ENCODE peak calls at places on chromosomes 4 and X, in ten cellular contexts. X is transverse colon, W is A549, B is tibial nerve, J is ovary, C is GM12878, I is suprapubic skin, Q is SK-N-SH, O is HepG2, F is K562. M is an unnamed sample.

GRCh38 chrX:53481093-53481492 is 46.9 kb upstream of the HSD17B10 start:
- DNase-seq in J (no peak), W (peak), I (no peak), B (no peak), Q (no peak), F (peak), O (no peak), C (no peak), X (peak), M (no peak)

GRCh38 chrX:115344885-115345653 is 55.6 kb downstream of the LUZP4 start:
- DNase-seq in X (peak), B (peak), W (peak), F (no peak), O (peak), Q (peak), I (peak), J (peak), C (no peak), M (peak)

GRCh38 chrX:47380268-47380667 is 9.9 kb downstream of the ZNF157 start:
- DNase-seq in Q (no peak), W (no peak), J (no peak), X (peak), B (no peak), I (no peak), O (peak), C (peak), F (no peak), M (no peak)

GRCh38 chr4:152894673-152895072 is 41.5 kb upstream of the FHDC1 start:
- DNase-seq in O (no peak), F (no peak), X (no peak), J (no peak), B (no peak), W (no peak), I (no peak), C (no peak), Q (no peak), M (no peak)

GRCh38 chr4:64334964-64335363 is 74.3 kb downstream of the TECRL start:
- DNase-seq in W (no peak), I (no peak), X (no peak), Q (no peak), B (no peak), F (no peak), J (no peak), O (no peak), C (no peak), M (no peak)

GRCh38 chr4:8070751-8071718 is 87.6 kb downstream of the ABLIM2 start:
- DNase-seq in Q (peak), O (no peak), C (no peak), I (no peak), B (no peak), F (no peak), X (no peak), W (no peak), J (no peak), M (no peak)

GRCh38 chr4:184143770-184144564 is 73.7 kb downstream of the ENPP6 start:
- DNase-seq in I (no peak), B (no peak), Q (no peak), X (no peak), J (no peak), W (no peak), F (no peak), C (no peak), O (no peak), M (no peak)

GRCh38 chr4:158778065-158778711 is 9.4 kb downstream of the FNIP2 start:
- DNase-seq in C (peak), F (no peak), B (no peak), J (no peak), I (no peak), X (no peak), O (no peak), W (no peak), Q (no peak), M (no peak)

GRCh38 chrX:115330498-115331138 is 41.1 kb downstream of the LUZP4 start:
- DNase-seq in I (no peak), W (peak), B (no peak), F (peak), J (peak), Q (peak), C (peak), X (peak), O (peak), M (peak)

GRCh38 chr4:124753941-124754581 is 41.5 kb upstream of the ANKRD50 start:
- DNase-seq in C (no peak), I (no peak), F (no peak), X (no peak), J (no peak), W (no peak), O (peak), Q (no peak), B (no peak), M (no peak)

GRCh38 chrX:97563531-97564133 is 679.9 kb downstream of the RPA4 start:
- DNase-seq in O (peak), X (peak), C (peak), W (no peak), F (no peak), I (no peak), Q (no peak), B (no peak), J (peak), M (peak)

GRCh38 chrX:13647709-13648212 is 5.2 kb upstream of the TCEANC start:
- DNase-seq in F (peak), X (peak), O (peak), W (no peak), C (no peak), I (peak), J (peak), Q (no peak), B (peak), M (peak)

GRCh38 chr4:115233600-115233999 is 120.2 kb upstream of the NDST4 start:
- DNase-seq in W (no peak), J (no peak), F (no peak), O (no peak), C (no peak), I (no peak), B (no peak), X (no peak), Q (no peak), M (no peak)

GRCh38 chr4:145279122-145279960 is 99.0 kb upstream of the OTUD4 start:
- DNase-seq in I (no peak), C (no peak), Q (peak), J (no peak), F (no peak), W (no peak), X (no peak), O (no peak), B (no peak), M (no peak)

GRCh38 chr4:44563496-44563895 is 87.9 kb downstream of the YIPF7 start:
- DNase-seq in B (no peak), W (no peak), J (no peak), C (no peak), F (no peak), I (no peak), O (no peak), Q (no peak), X (no peak), M (no peak)

GRCh38 chr4:27463816-27464215 is 603.2 kb downstream of the STIM2 start:
- DNase-seq in J (no peak), Q (no peak), X (no peak), I (no peak), C (no peak), O (no peak), F (no peak), W (no peak), B (no peak), M (no peak)

GRCh38 chr4:123401466-123402175 is 5.0 kb downstream of the SPRY1 start:
- DNase-seq in J (no peak), O (no peak), I (no peak), C (no peak), X (no peak), Q (no peak), F (no peak), W (no peak), B (no peak), M (no peak)

GRCh38 chrX:13689519-13690211 is 737 bp downstream of the RAB9A start:
- DNase-seq in C (no peak), F (no peak), I (no peak), O (no peak), B (no peak), Q (no peak), J (no peak), X (no peak), W (no peak), M (no peak)

GRCh38 chr4:39730067-39730466 is 32.1 kb downstream of the UBE2K start:
- DNase-seq in O (peak), F (no peak), I (no peak), X (no peak), W (no peak), J (no peak), C (no peak), B (no peak), Q (no peak), M (no peak)

GRCh38 chr4:119479180-119479814 is 149.3 kb downstream of the PDE5A start:
- DNase-seq in F (no peak), B (no peak), O (no peak), W (no peak), X (no peak), I (no peak), J (no peak), Q (no peak), C (no peak), M (no peak)
- TF ChIP-seq EP300 in F (no peak), B (no peak), O (no peak), W (no peak), X (no peak), I (no peak), J (no peak), Q (no peak), C (no peak), M (no peak)

DNA sequence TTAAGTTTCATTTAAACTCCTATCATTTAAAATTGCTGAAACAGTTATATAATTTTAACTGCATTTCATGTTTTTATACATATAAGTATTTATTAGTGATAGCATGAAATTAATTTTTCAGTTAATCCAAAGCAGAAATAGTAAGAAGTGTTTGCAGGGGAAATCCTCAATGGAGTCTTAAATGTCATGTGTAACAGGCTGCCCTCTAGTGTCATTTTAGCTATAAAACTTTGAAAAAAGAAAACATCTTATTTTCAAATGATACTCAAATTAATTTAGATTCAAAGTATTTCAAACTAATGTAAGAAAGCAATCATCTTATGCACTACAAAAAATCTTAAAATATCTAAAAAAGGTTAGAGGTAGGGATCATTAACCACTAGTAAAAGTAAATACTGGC is 27.1 kb downstream of the TAPT1 start:
- DNase-seq in X (no peak), O (peak), F (no peak), B (no peak), J (no peak), C (no peak), W (no peak), Q (peak), I (no peak), M (no peak)
- TF ChIP-seq EP300 in X (no peak), O (no peak), F (no peak), B (no peak), J (no peak), C (no peak), W (no peak), Q (no peak), I (no peak), M (no peak)

GRCh38 chrX:133089411-133089810 is 7.5 kb downstream of the USP26 start:
- DNase-seq in Q (no peak), X (no peak), O (no peak), C (no peak), W (no peak), B (no peak), J (no peak), F (no peak), I (no peak), M (no peak)

GRCh38 chrX:133081990-133082389 is 14.9 kb downstream of the USP26 start:
- DNase-seq in X (no peak), I (no peak), C (no peak), W (no peak), J (no peak), B (no peak), F (no peak), O (no peak), Q (no peak), M (no peak)

GRCh38 chrX:133083899-133084298 is 13.0 kb downstream of the USP26 start:
- DNase-seq in B (no peak), F (no peak), Q (no peak), C (no peak), I (no peak), W (no peak), O (no peak), J (no peak), X (no peak), M (no peak)

GRCh38 chrX:133090410-133090809 is 6.5 kb downstream of the USP26 start:
- DNase-seq in I (no peak), J (no peak), F (no peak), C (no peak), W (no peak), Q (no peak), B (no peak), X (no peak), O (no peak), M (no peak)

DNA sequence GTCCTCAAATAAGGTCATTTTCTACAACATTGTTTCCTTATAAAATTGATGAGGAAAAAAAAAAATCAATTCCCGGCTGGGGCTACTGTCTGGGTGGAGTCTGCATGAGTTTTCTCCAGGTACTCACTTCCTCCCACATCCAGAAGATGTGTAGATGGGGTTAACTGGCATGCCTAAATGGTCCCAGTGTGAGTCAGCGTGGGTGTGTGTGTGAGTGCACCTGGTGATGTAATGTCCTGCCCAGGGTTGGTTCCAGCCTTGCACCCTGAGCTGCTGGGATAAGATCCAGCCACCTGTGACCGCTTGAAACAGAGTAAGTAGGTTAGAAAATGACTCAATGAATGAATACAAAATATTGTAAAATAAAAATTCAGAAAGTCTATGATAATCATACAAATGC is 11.1 kb downstream of the USP26 start:
- DNase-seq in W (no peak), F (no peak), X (peak), J (no peak), Q (no peak), C (no peak), B (no peak), I (no peak), O (no peak), M (no peak)
- TF ChIP-seq EP300 in W (no peak), F (no peak), X (no peak), J (no peak), Q (no peak), C (no peak), B (no peak), I (no peak), O (no peak), M (no peak)

DNA sequence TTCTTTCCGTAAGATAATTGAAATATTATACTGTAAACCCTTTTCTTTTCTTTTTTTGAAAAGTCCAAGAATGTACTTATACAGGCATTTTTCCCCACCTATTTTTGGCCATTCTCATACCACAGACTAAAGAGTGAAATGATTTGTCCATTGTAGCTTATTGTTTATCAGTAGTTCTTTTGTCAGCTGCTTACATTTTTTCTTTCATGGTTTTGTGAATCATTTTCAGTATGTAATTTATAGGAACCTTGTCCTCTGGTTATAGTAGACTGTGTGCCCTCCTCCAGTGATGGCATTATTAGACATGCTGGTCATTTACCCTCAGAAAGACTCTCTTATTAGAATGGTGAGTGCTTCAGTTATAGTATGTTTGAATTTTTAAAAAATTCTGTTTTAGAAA is 56.7 kb downstream of the CCKAR start:
- DNase-seq in J (no peak), O (no peak), W (no peak), I (no peak), X (no peak), B (no peak), C (no peak), F (no peak), Q (no peak), M (no peak)
- TF ChIP-seq EP300 in J (no peak), O (no peak), W (no peak), I (no peak), X (no peak), B (no peak), C (no peak), F (no peak), Q (no peak), M (no peak)

GRCh38 chr4:2182981-2183380 is 58.9 kb downstream of the HAUS3 start:
- DNase-seq in Q (no peak), W (no peak), X (no peak), J (no peak), I (no peak), C (no peak), O (no peak), B (no peak), F (no peak), M (no peak)

GRCh38 chr4:2180410-2180809 is 61.5 kb downstream of the HAUS3 start:
- DNase-seq in I (no peak), F (no peak), C (no peak), O (no peak), B (no peak), X (no peak), J (no peak), W (no peak), Q (no peak), M (no peak)

GRCh38 chr4:2186133-2186864 is 55.6 kb downstream of the HAUS3 start:
- DNase-seq in O (peak), C (no peak), W (no peak), I (no peak), X (peak), B (no peak), Q (no peak), F (no peak), J (no peak), M (no peak)

GRCh38 chr4:2186865-2187172 is 55.1 kb downstream of the HAUS3 start:
- DNase-seq in I (no peak), Q (no peak), C (no peak), O (no peak), J (no peak), F (no peak), W (no peak), B (no peak), X (no peak), M (no peak)

DNA sequence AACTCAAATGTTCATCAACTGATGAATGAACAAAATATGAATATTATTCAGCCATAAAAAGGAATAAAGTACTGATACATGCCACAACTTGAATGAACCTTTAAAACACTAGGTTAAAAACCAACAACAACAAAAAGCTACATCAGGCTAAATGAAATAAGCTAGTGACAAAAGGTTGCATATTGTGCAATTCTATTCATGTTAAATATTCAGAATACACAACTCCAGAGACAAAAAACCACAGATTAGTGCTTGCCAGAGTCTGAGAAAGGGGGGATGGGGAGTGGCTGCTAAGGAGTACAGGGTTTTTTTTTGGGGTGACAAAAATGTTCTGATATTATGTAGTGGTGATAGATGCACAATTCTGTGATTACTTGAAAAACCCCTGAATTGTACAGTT is 58.5 kb downstream of the HAUS3 start:
- DNase-seq in W (no peak), J (no peak), X (no peak), C (no peak), Q (no peak), I (no peak), B (no peak), F (no peak), O (no peak), M (no peak)
- TF ChIP-seq EP300 in W (no peak), J (no peak), X (no peak), C (no peak), Q (no peak), I (no peak), B (no peak), F (no peak), O (no peak), M (no peak)

DNA sequence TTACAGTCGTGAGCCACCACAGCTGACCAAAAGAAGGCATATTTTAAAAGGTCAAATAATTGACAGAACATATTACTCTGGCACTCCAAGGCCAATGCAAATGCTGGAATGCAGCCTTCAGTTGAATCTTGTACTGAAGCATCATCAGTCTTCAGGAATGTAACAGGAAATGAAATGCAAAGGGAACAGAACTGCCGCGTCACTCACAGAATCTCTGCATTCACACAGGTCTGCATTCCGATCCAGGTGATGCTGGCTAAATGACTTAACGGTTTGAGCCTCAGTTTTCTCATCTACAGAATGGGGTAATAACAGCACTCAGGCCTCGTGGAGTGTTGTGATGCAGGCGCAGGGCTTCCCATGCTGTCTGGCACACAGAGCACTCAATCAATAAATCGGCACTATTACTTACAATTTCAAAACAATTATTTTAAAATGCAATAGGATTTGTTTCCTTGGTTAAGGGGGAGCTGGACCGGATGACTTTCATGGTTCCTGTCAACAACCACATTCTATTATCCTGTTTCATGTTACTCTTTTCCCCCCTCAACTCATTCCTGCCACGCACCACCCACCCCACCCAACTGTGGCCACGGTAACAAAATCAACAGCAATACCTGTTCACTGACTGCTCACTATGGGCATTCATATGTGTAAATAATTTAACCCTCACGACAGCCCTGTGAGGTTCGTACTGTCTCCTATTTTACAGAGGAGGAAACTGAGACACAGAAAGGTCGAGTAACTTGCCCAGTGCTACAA is 32.5 kb downstream of the IGFBP7 start:
- DNase-seq in Q (no peak), I (no peak), W (no peak), B (no peak), F (no peak), O (peak), X (no peak), C (no peak), J (no peak), M (no peak)
- TF ChIP-seq EP300 in Q (no peak), I (no peak), W (no peak), B (no peak), F (no peak), O (no peak), X (no peak), C (no peak), J (no peak), M (no peak)

GRCh38 chr4:78650106-78651021 is 98.8 kb downstream of the ANXA3 start:
- DNase-seq in W (no peak), C (no peak), J (no peak), O (no peak), B (no peak), Q (no peak), I (no peak), X (no peak), F (peak), M (no peak)
- TF ChIP-seq EP300 in W (peak), C (no peak), J (no peak), O (no peak), B (no peak), Q (no peak), I (no peak), X (no peak), F (peak), M (no peak)

DNA sequence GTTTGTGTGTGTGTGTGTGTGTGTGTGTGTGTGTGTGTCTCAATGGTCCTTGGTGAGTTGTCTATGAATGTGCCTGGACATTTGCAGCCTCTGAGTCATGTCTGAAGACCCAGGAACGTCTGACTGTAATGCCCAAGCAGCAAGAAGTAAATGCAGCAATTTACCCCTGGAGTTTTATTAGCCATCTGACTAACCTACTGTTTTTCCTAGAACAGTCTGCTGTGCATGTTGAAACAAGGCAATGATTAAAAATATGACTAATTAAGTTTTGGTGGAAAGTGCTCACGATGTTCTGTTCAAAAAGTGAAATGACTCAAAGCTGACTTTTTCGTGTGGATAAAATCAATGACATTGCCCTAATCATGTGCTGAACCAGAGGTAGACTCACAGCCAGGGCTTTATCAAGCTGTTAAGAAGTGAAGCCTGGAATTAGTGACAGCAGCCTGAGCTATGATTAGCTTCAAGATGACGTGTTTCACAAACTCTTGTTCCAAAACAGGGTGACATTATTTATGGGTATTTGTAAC is 201.6 kb downstream of the CPE start:
- DNase-seq in X (no peak), C (no peak), B (no peak), W (no peak), Q (no peak), I (no peak), F (no peak), J (no peak), O (no peak), M (no peak)
- TF ChIP-seq EP300 in X (no peak), C (no peak), B (no peak), W (no peak), Q (no peak), I (no peak), F (no peak), J (no peak), O (no peak), M (no peak)